ENCODE peak calls at places on chromosomes 16 and 17, in eight cellular contexts. One of them, this sample, is unnamed.
A peak's percentile ranks its signal among the peaks of the same experiment; 100 is the strongest.

GRCh38 chr17:78108726-78109488 is 19.6 kb downstream of the TMC6 start:
- DNase-seq in LoVo: no peak
- DNase-seq in fibroblast of pulmonary artery: no peak
- DNase-seq in NCI-H2081: no peak
- DNase-seq in GM23338: no peak
- DNase-seq in iPS-NIHi11: no peak
- DNase-seq in naive thymus-derived CD8-positive, alpha-beta T cell: no peak
- DNase-seq in NCI-H774: no peak
- DNase-seq in this sample: no peak

GRCh38 chr17:8126306-8127066 is 2.6 kb upstream of the HES7 start:
- DNase-seq in fibroblast of pulmonary artery: no peak
- DNase-seq in LoVo: peak; percentile 75
- DNase-seq in iPS-NIHi11: peak; percentile 59
- DNase-seq in naive thymus-derived CD8-positive, alpha-beta T cell: peak; percentile 45
- DNase-seq in NCI-H774: no peak
- DNase-seq in NCI-H2081: peak; percentile 23
- DNase-seq in GM23338: peak; percentile 69
- DNase-seq in this sample: peak; percentile 90

GRCh38 chr17:29622337-29623282 is at the start of gene CORO6:
- DNase-seq in GM23338: peak; percentile 85
- DNase-seq in NCI-H774: peak; percentile 42
- DNase-seq in naive thymus-derived CD8-positive, alpha-beta T cell: peak; percentile 71
- DNase-seq in LoVo: no peak
- DNase-seq in NCI-H2081: no peak
- DNase-seq in fibroblast of pulmonary artery: peak; percentile 48
- DNase-seq in iPS-NIHi11: peak; percentile 90
- DNase-seq in this sample: peak; percentile 35

GRCh38 chr17:40106089-40106759 is 5.8 kb upstream of the NR1D1 start:
- DNase-seq in NCI-H2081: no peak
- DNase-seq in naive thymus-derived CD8-positive, alpha-beta T cell: no peak
- DNase-seq in GM23338: no peak
- DNase-seq in fibroblast of pulmonary artery: no peak
- DNase-seq in LoVo: no peak
- DNase-seq in NCI-H774: no peak
- DNase-seq in iPS-NIHi11: no peak
- DNase-seq in this sample: no peak

GRCh38 chr16:47475786-47476185 is 14.7 kb downstream of the PHKB start:
- DNase-seq in fibroblast of pulmonary artery: peak; percentile 4
- DNase-seq in GM23338: no peak
- DNase-seq in NCI-H774: no peak
- DNase-seq in LoVo: no peak
- DNase-seq in iPS-NIHi11: no peak
- DNase-seq in naive thymus-derived CD8-positive, alpha-beta T cell: no peak
- DNase-seq in NCI-H2081: no peak
- DNase-seq in this sample: no peak

GRCh38 chr16:12119037-12119436 is 142.5 kb downstream of the SNX29 start:
- DNase-seq in NCI-H2081: no peak
- DNase-seq in iPS-NIHi11: no peak
- DNase-seq in fibroblast of pulmonary artery: no peak
- DNase-seq in naive thymus-derived CD8-positive, alpha-beta T cell: no peak
- DNase-seq in LoVo: no peak
- DNase-seq in NCI-H774: no peak
- DNase-seq in GM23338: no peak
- DNase-seq in this sample: no peak

GRCh38 chr17:78617371-78618061 is 40.3 kb upstream of the DNAH17 start:
- DNase-seq in NCI-H2081: no peak
- DNase-seq in LoVo: no peak
- DNase-seq in NCI-H774: no peak
- DNase-seq in naive thymus-derived CD8-positive, alpha-beta T cell: no peak
- DNase-seq in fibroblast of pulmonary artery: no peak
- DNase-seq in iPS-NIHi11: no peak
- DNase-seq in GM23338: no peak
- DNase-seq in this sample: no peak

GRCh38 chr17:2593846-2594656 is 597 bp downstream of the PAFAH1B1 start:
- DNase-seq in naive thymus-derived CD8-positive, alpha-beta T cell: peak; percentile 89
- DNase-seq in GM23338: peak; percentile 87
- DNase-seq in NCI-H774: peak; percentile 47
- DNase-seq in fibroblast of pulmonary artery: peak; percentile 75
- DNase-seq in iPS-NIHi11: peak; percentile 81
- DNase-seq in NCI-H2081: peak; percentile 80
- DNase-seq in LoVo: peak; percentile 69
- DNase-seq in this sample: peak; percentile 50

GRCh38 chr17:29757788-29758187 is 135.1 kb upstream of the CORO6 start:
- DNase-seq in NCI-H2081: no peak
- DNase-seq in GM23338: no peak
- DNase-seq in iPS-NIHi11: no peak
- DNase-seq in naive thymus-derived CD8-positive, alpha-beta T cell: no peak
- DNase-seq in LoVo: no peak
- DNase-seq in fibroblast of pulmonary artery: no peak
- DNase-seq in NCI-H774: no peak
- DNase-seq in this sample: no peak

GRCh38 chr16:85626191-85626951 is 13.2 kb downstream of the GSE1 start:
- DNase-seq in NCI-H774: no peak
- DNase-seq in GM23338: peak; percentile 75
- DNase-seq in fibroblast of pulmonary artery: no peak
- DNase-seq in LoVo: no peak
- DNase-seq in iPS-NIHi11: no peak
- DNase-seq in NCI-H2081: peak; percentile 97
- DNase-seq in naive thymus-derived CD8-positive, alpha-beta T cell: no peak
- DNase-seq in this sample: peak; percentile 80

GRCh38 chr17:77746391-77746790 is 212.1 kb upstream of the TNRC6C start:
- DNase-seq in iPS-NIHi11: no peak
- DNase-seq in fibroblast of pulmonary artery: no peak
- DNase-seq in naive thymus-derived CD8-positive, alpha-beta T cell: no peak
- DNase-seq in NCI-H2081: no peak
- DNase-seq in NCI-H774: no peak
- DNase-seq in LoVo: no peak
- DNase-seq in GM23338: no peak
- DNase-seq in this sample: no peak

GRCh38 chr16:73010150-73010676 is 37.7 kb downstream of the ZFHX3 start:
- DNase-seq in LoVo: no peak
- DNase-seq in iPS-NIHi11: no peak
- DNase-seq in naive thymus-derived CD8-positive, alpha-beta T cell: no peak
- DNase-seq in fibroblast of pulmonary artery: no peak
- DNase-seq in GM23338: no peak
- DNase-seq in NCI-H2081: peak; percentile 73
- DNase-seq in NCI-H774: no peak
- DNase-seq in this sample: no peak

GRCh38 chr17:74297941-74298340 is 23.9 kb downstream of the DNAI2 start:
- DNase-seq in NCI-H774: no peak
- DNase-seq in iPS-NIHi11: no peak
- DNase-seq in NCI-H2081: no peak
- DNase-seq in fibroblast of pulmonary artery: no peak
- DNase-seq in GM23338: no peak
- DNase-seq in naive thymus-derived CD8-positive, alpha-beta T cell: no peak
- DNase-seq in LoVo: no peak
- DNase-seq in this sample: no peak

GRCh38 chr17:17494499-17495447 is 1.4 kb downstream of the RASD1 start:
- DNase-seq in NCI-H774: no peak
- DNase-seq in GM23338: peak; percentile 83
- DNase-seq in fibroblast of pulmonary artery: peak; percentile 45
- DNase-seq in LoVo: no peak
- DNase-seq in NCI-H2081: no peak
- DNase-seq in naive thymus-derived CD8-positive, alpha-beta T cell: no peak
- DNase-seq in iPS-NIHi11: no peak
- DNase-seq in this sample: peak; percentile 63

GRCh38 chr17:57379237-57380054 is 123.1 kb downstream of the MSI2 start:
- DNase-seq in GM23338: peak; percentile 61
- DNase-seq in naive thymus-derived CD8-positive, alpha-beta T cell: no peak
- DNase-seq in LoVo: no peak
- DNase-seq in fibroblast of pulmonary artery: peak; percentile 81
- DNase-seq in NCI-H774: no peak
- DNase-seq in iPS-NIHi11: peak; percentile 56
- DNase-seq in NCI-H2081: no peak
- DNase-seq in this sample: no peak

GRCh38 chr17:47204722-47205418 is 4.3 kb upstream of the MYL4 start:
- DNase-seq in GM23338: no peak
- DNase-seq in NCI-H2081: no peak
- DNase-seq in fibroblast of pulmonary artery: no peak
- DNase-seq in iPS-NIHi11: no peak
- DNase-seq in NCI-H774: no peak
- DNase-seq in naive thymus-derived CD8-positive, alpha-beta T cell: peak; percentile 43
- DNase-seq in LoVo: peak; percentile 24
- DNase-seq in this sample: no peak

GRCh38 chr17:1882836-1883235 is 53.0 kb downstream of the RPA1 start:
- DNase-seq in NCI-H2081: peak; percentile 22
- DNase-seq in naive thymus-derived CD8-positive, alpha-beta T cell: no peak
- DNase-seq in GM23338: peak; percentile 79
- DNase-seq in iPS-NIHi11: peak; percentile 54
- DNase-seq in fibroblast of pulmonary artery: peak; percentile 55
- DNase-seq in NCI-H774: no peak
- DNase-seq in LoVo: peak; percentile 31
- DNase-seq in this sample: peak; percentile 6

GRCh38 chr17:36849871-36850348 is 87.4 kb upstream of the LHX1 start:
- DNase-seq in naive thymus-derived CD8-positive, alpha-beta T cell: no peak
- DNase-seq in GM23338: no peak
- DNase-seq in NCI-H2081: no peak
- DNase-seq in iPS-NIHi11: no peak
- DNase-seq in fibroblast of pulmonary artery: peak; percentile 84
- DNase-seq in NCI-H774: no peak
- DNase-seq in LoVo: no peak
- DNase-seq in this sample: no peak

This sample was measured in NCI-H748 treated with DMSO at 0.1 percent for 48 hours.